ENCODE peak calls at places on chromosomes 2 and 18, in six cellular contexts. One of them, this sample, is unnamed.

GRCh38 chr2:241842620-241843211 is 16.0 kb downstream of the PDCD1 start:
- DNase-seq in A549: no peak
- DNase-seq in tibial artery: peak
- DNase-seq in endothelial cell: no peak
- DNase-seq in NCI-H2029: no peak
- DNase-seq in naive thymus-derived CD4-positive, alpha-beta T cell: peak
- DNase-seq in this sample: no peak

GRCh38 chr18:10197097-10197496 is 257.3 kb upstream of the APCDD1 start:
- DNase-seq in tibial artery: no peak
- DNase-seq in A549: no peak
- DNase-seq in naive thymus-derived CD4-positive, alpha-beta T cell: no peak
- DNase-seq in NCI-H2029: no peak
- DNase-seq in endothelial cell: no peak
- DNase-seq in this sample: no peak

GRCh38 chr18:56168049-56168781 is 470.2 kb downstream of the TXNL1 start:
- DNase-seq in naive thymus-derived CD4-positive, alpha-beta T cell: no peak
- DNase-seq in tibial artery: no peak
- DNase-seq in A549: no peak
- DNase-seq in NCI-H2029: no peak
- DNase-seq in endothelial cell: no peak
- DNase-seq in this sample: no peak

GRCh38 chr2:208502288-208502687 is 95.7 kb downstream of the PTH2R start:
- DNase-seq in A549: no peak
- DNase-seq in tibial artery: no peak
- DNase-seq in naive thymus-derived CD4-positive, alpha-beta T cell: no peak
- DNase-seq in endothelial cell: no peak
- DNase-seq in NCI-H2029: no peak
- DNase-seq in this sample: no peak

GRCh38 chr2:122734756-122735155 is 979.3 kb downstream of the TSN start:
- DNase-seq in A549: no peak
- DNase-seq in endothelial cell: peak
- DNase-seq in tibial artery: no peak
- DNase-seq in naive thymus-derived CD4-positive, alpha-beta T cell: no peak
- DNase-seq in NCI-H2029: no peak
- DNase-seq in this sample: no peak

GRCh38 chr2:152402780-152403388 is 67.9 kb downstream of the FMNL2 start:
- DNase-seq in A549: no peak
- DNase-seq in endothelial cell: no peak
- DNase-seq in naive thymus-derived CD4-positive, alpha-beta T cell: no peak
- DNase-seq in tibial artery: no peak
- DNase-seq in NCI-H2029: peak
- DNase-seq in this sample: no peak

GRCh38 chr18:28757466-28758008 is 580.6 kb upstream of the CDH2 start:
- DNase-seq in NCI-H2029: no peak
- DNase-seq in A549: no peak
- DNase-seq in tibial artery: no peak
- DNase-seq in naive thymus-derived CD4-positive, alpha-beta T cell: no peak
- DNase-seq in endothelial cell: no peak
- DNase-seq in this sample: no peak

GRCh38 chr2:158214431-158214830 is 112.8 kb downstream of the UPP2 start:
- DNase-seq in NCI-H2029: peak
- DNase-seq in naive thymus-derived CD4-positive, alpha-beta T cell: no peak
- DNase-seq in A549: no peak
- DNase-seq in endothelial cell: no peak
- DNase-seq in tibial artery: peak
- DNase-seq in this sample: peak

GRCh38 chr18:59706499-59706898 is 9.3 kb upstream of the CCBE1 start:
- DNase-seq in A549: no peak
- DNase-seq in naive thymus-derived CD4-positive, alpha-beta T cell: no peak
- DNase-seq in NCI-H2029: no peak
- DNase-seq in endothelial cell: no peak
- DNase-seq in tibial artery: no peak
- DNase-seq in this sample: no peak

GRCh38 chr2:204776781-204777559 is 231.7 kb downstream of the PARD3B start:
- DNase-seq in endothelial cell: no peak
- DNase-seq in NCI-H2029: no peak
- DNase-seq in tibial artery: no peak
- DNase-seq in naive thymus-derived CD4-positive, alpha-beta T cell: no peak
- DNase-seq in A549: no peak
- DNase-seq in this sample: no peak

GRCh38 chr2:31998731-31999383 is 12.0 kb downstream of the MEMO1 start:
- DNase-seq in naive thymus-derived CD4-positive, alpha-beta T cell: no peak
- DNase-seq in tibial artery: no peak
- DNase-seq in endothelial cell: no peak
- DNase-seq in A549: no peak
- DNase-seq in NCI-H2029: no peak
- DNase-seq in this sample: no peak

GRCh38 chr2:241087420-241088268 is 14.4 kb downstream of the MTERF4 start:
- DNase-seq in NCI-H2029: no peak
- DNase-seq in tibial artery: no peak
- DNase-seq in naive thymus-derived CD4-positive, alpha-beta T cell: no peak
- DNase-seq in A549: no peak
- DNase-seq in endothelial cell: no peak
- DNase-seq in this sample: no peak

GRCh38 chr2:120653026-120653425 is 82.6 kb upstream of the GLI2 start:
- DNase-seq in tibial artery: no peak
- DNase-seq in NCI-H2029: no peak
- DNase-seq in A549: no peak
- DNase-seq in naive thymus-derived CD4-positive, alpha-beta T cell: no peak
- DNase-seq in endothelial cell: no peak
- DNase-seq in this sample: no peak

GRCh38 chr2:24478243-24478642 is 12.8 kb upstream of the NCOA1 start:
- DNase-seq in NCI-H2029: no peak
- DNase-seq in endothelial cell: no peak
- DNase-seq in naive thymus-derived CD4-positive, alpha-beta T cell: no peak
- DNase-seq in A549: no peak
- DNase-seq in tibial artery: no peak
- DNase-seq in this sample: no peak

GRCh38 chr2:230958803-230959756 is 34.0 kb upstream of the GPR55 start:
- DNase-seq in NCI-H2029: no peak
- DNase-seq in A549: no peak
- DNase-seq in endothelial cell: no peak
- DNase-seq in naive thymus-derived CD4-positive, alpha-beta T cell: no peak
- DNase-seq in tibial artery: no peak
- DNase-seq in this sample: no peak

GRCh38 chr18:23515911-23516546 is 12.7 kb downstream of the RMC1 start:
- DNase-seq in A549: peak
- DNase-seq in naive thymus-derived CD4-positive, alpha-beta T cell: peak
- DNase-seq in NCI-H2029: peak
- DNase-seq in endothelial cell: peak
- DNase-seq in tibial artery: peak
- DNase-seq in this sample: peak

GRCh38 chr2:161414385-161415040 is 1.6 kb upstream of the TBR1 start:
- DNase-seq in NCI-H2029: no peak
- DNase-seq in tibial artery: no peak
- DNase-seq in endothelial cell: peak
- DNase-seq in A549: peak
- DNase-seq in naive thymus-derived CD4-positive, alpha-beta T cell: no peak
- DNase-seq in this sample: peak

GRCh38 chr2:220981926-220982325 is 590.2 kb downstream of the EPHA4 start:
- DNase-seq in A549: no peak
- DNase-seq in endothelial cell: no peak
- DNase-seq in naive thymus-derived CD4-positive, alpha-beta T cell: no peak
- DNase-seq in NCI-H2029: no peak
- DNase-seq in tibial artery: no peak
- DNase-seq in this sample: no peak

GRCh38 chr18:65093341-65093740 is 657.5 kb upstream of the CDH7 start:
- DNase-seq in naive thymus-derived CD4-positive, alpha-beta T cell: no peak
- DNase-seq in NCI-H2029: no peak
- DNase-seq in endothelial cell: no peak
- DNase-seq in tibial artery: no peak
- DNase-seq in A549: no peak
- DNase-seq in this sample: no peak

GRCh38 chr2:189204322-189204941 is 24.9 kb upstream of the COL5A2 start:
- DNase-seq in naive thymus-derived CD4-positive, alpha-beta T cell: no peak
- DNase-seq in endothelial cell: no peak
- DNase-seq in NCI-H2029: no peak
- DNase-seq in tibial artery: no peak
- DNase-seq in A549: no peak
- DNase-seq in this sample: no peak

GRCh38 chr2:191991442-191991841 is 144.6 kb upstream of the CAVIN2 start:
- DNase-seq in NCI-H2029: no peak
- DNase-seq in tibial artery: no peak
- DNase-seq in A549: no peak
- DNase-seq in endothelial cell: no peak
- DNase-seq in naive thymus-derived CD4-positive, alpha-beta T cell: no peak
- DNase-seq in this sample: no peak

GRCh38 chr2:150937030-150937429 is 324.6 kb downstream of the RBM43 start:
- DNase-seq in A549: no peak
- DNase-seq in endothelial cell: no peak
- DNase-seq in tibial artery: no peak
- DNase-seq in naive thymus-derived CD4-positive, alpha-beta T cell: no peak
- DNase-seq in NCI-H2029: no peak
- DNase-seq in this sample: no peak

GRCh38 chr2:29015701-29016470 is 34.8 kb downstream of the TOGARAM2 start:
- DNase-seq in endothelial cell: no peak
- DNase-seq in naive thymus-derived CD4-positive, alpha-beta T cell: no peak
- DNase-seq in NCI-H2029: no peak
- DNase-seq in tibial artery: no peak
- DNase-seq in A549: no peak
- DNase-seq in this sample: no peak